ENCODE peak calls at places on chromosomes 16 and 17, in seven cellular contexts. N is activated naive CD4-positive, alpha-beta T cell treated with anti-CD3 and anti-CD28 coated beads for 36 hours; M is T-helper 1 cell; Z is iPS DF 19.7; D is activated CD4-positive, alpha-beta T cell treated with anti-CD3 and anti-CD28 coated beads, Interleukin-2, amount 50 U/mL, for 48 hours; J is choroid plexus epithelial cell; A is substantia nigra. K is an unnamed sample.

GRCh38 chr16:3659200-3659599 is 4.7 kb downstream of the DNASE1 start:
- DNase-seq in D (no peak), A (no peak), J (peak; percentile 37), N (no peak), M (no peak), Z (no peak), K (no peak)

GRCh38 chr16:73192227-73192894 is 144.4 kb upstream of the ZFHX3 start:
- DNase-seq in N (no peak), D (no peak), A (no peak), J (no peak), M (no peak), Z (no peak), K (no peak)

GRCh38 chr17:33990943-33991706 is 264.0 kb upstream of the CCL2 start:
- DNase-seq in N (no peak), J (no peak), M (no peak), A (no peak), Z (no peak), D (no peak), K (no peak)

GRCh38 chr17:57956311-57957119 is 1.3 kb upstream of the CUEDC1 start:
- DNase-seq in J (no peak), D (peak; percentile 32), N (peak; percentile 65), A (no peak), Z (no peak), M (no peak), K (no peak)

GRCh38 chr16:22627043-22627442 is 116.4 kb downstream of the NPIPB5 start:
- DNase-seq in J (no peak), Z (no peak), A (no peak), N (no peak), D (no peak), M (no peak), K (no peak)

GRCh38 chr16:7025616-7026190 is 306.9 kb upstream of the RBFOX1 start:
- DNase-seq in Z (no peak), A (peak; percentile 41), M (no peak), D (peak; percentile 38), J (peak; percentile 2), N (peak; percentile 61), K (peak; percentile 11)

GRCh38 chr17:44655983-44656700 is at the start of gene MEIOC:
- DNase-seq in A (no peak), D (peak; percentile 34), Z (peak; percentile 64), N (peak; percentile 34), M (no peak), J (no peak), K (peak; percentile 6)

GRCh38 chr17:75313941-75314550 is 24.8 kb upstream of the SLC25A19 start:
- DNase-seq in J (peak; percentile 6), M (no peak), N (no peak), Z (no peak), D (no peak), A (no peak), K (no peak)

GRCh38 chr17:40218740-40219072 is 398 bp upstream of the WIPF2 start:
- DNase-seq in D (peak; percentile 68), M (peak; percentile 66), J (peak; percentile 96), Z (peak; percentile 83), A (peak; percentile 52), N (peak; percentile 84), K (peak; percentile 75)

GRCh38 chr16:65068151-65068740 is 53.6 kb downstream of the CDH11 start:
- DNase-seq in J (peak; percentile 82), Z (no peak), D (no peak), M (no peak), N (no peak), A (no peak), K (no peak)

GRCh38 chr17:8007836-8008235 is 5.4 kb downstream of the GUCY2D start:
- DNase-seq in N (no peak), Z (no peak), D (no peak), J (no peak), M (no peak), A (no peak), K (no peak)

GRCh38 chr17:13266596-13266995 is 248.8 kb upstream of the ELAC2 start:
- DNase-seq in J (peak; percentile 4), A (no peak), M (no peak), Z (no peak), D (no peak), N (no peak), K (no peak)